ENCODE peak calls at places on chromosomes 11 and 22, in six cellular contexts. Z is NCI-H146; D is activated CD8-positive, alpha-beta memory T cell treated with anti-CD3 and anti-CD28 coated beads for 24 hours; U is ELF-1; W is stimulated activated CD4-positive, alpha-beta T cell treated with anti-CD3 and anti-CD28 coated beads, Interleukin-12 subunit alpha, Interleukin-12 subunit beta, amount 100 ng/mL, for 48 hours; V is A549. X is an unnamed sample.

GRCh38 chr11:88886796-88887195 is 179.0 kb downstream of the GRM5 start:
- DNase-seq in U (peak; percentile 42), V (peak; percentile 6), W (peak; percentile 42), Z (peak; percentile 30), D (no peak), X (no peak)

GRCh38 chr11:12150831-12151382 is 40.5 kb downstream of the MICAL2 start:
- DNase-seq in V (no peak), W (peak; percentile 68), Z (no peak), D (no peak), U (no peak), X (no peak)

GRCh38 chr11:120956710-120957500 is 67.0 kb upstream of the TBCEL start:
- DNase-seq in U (peak; percentile 37), W (no peak), D (peak; percentile 65), V (no peak), Z (no peak), X (peak; percentile 22)

GRCh38 chr11:12762696-12763324 is 88.6 kb downstream of the TEAD1 start:
- DNase-seq in V (no peak), D (no peak), Z (peak; percentile 90), W (no peak), U (no peak), X (no peak)

GRCh38 chr11:73205666-73206343 is 12.3 kb upstream of the P2RY2 start:
- DNase-seq in U (no peak), V (no peak), W (no peak), D (no peak), Z (no peak), X (no peak)

GRCh38 chr11:45646275-45646970 is 19.0 kb downstream of the CHST1 start:
- DNase-seq in W (no peak), V (no peak), Z (no peak), U (no peak), D (peak; percentile 48), X (no peak)

GRCh38 chr11:11467278-11467677 is 114.2 kb upstream of the CSNK2A3 start:
- DNase-seq in D (no peak), U (no peak), Z (no peak), W (no peak), V (no peak), X (no peak)

GRCh38 chr11:92269841-92270240 is 45.2 kb downstream of the FAT3 start:
- DNase-seq in D (no peak), W (no peak), U (no peak), Z (no peak), V (no peak), X (no peak)

GRCh38 chr22:38696606-38697005 is 4.1 kb downstream of the JOSD1 start:
- DNase-seq in W (peak; percentile 36), D (no peak), U (no peak), Z (no peak), V (peak; percentile 57), X (no peak)

GRCh38 chr11:117010808-117011540 is 87.3 kb downstream of the SIK3 start:
- DNase-seq in Z (no peak), D (no peak), V (peak; percentile 54), U (no peak), W (no peak), X (no peak)

GRCh38 chr22:36145881-36146280 is 14.7 kb downstream of the APOL3 start:
- DNase-seq in V (no peak), D (no peak), Z (no peak), U (no peak), W (no peak), X (no peak)

GRCh38 chr11:114125959-114126358 is 66.4 kb downstream of the ZBTB16 start:
- DNase-seq in W (no peak), U (no peak), Z (no peak), D (no peak), V (no peak), X (no peak)

GRCh38 chr11:117535201-117535869 is 207.7 kb downstream of the CEP164 start:
- DNase-seq in V (no peak), D (no peak), Z (peak; percentile 60), W (no peak), U (no peak), X (no peak)

X was measured in GM12891.